ENCODE peak calls at places on chromosomes 4 and X, in seven cellular contexts. K is MV-4-11; N is activated CD4-positive, alpha-beta T cell treated with anti-CD3 and anti-CD28 coated beads, Interleukin-2, amount 50 U/mL, for 24 hours; B is renal cortical epithelial cell; Y is left lobe of liver; T is GM06990; G is left cardiac atrium. V is an unnamed sample.

GRCh38 chrX:5965406-5965805 is 263.3 kb downstream of the NLGN4X start:
- DNase-seq in K (no peak), N (no peak), B (no peak), Y (no peak), T (no peak), G (no peak), V (no peak)

GRCh38 chr4:147518846-147519767 is 38.2 kb downstream of the EDNRA start:
- DNase-seq in K (peak; percentile 49), N (no peak), B (peak; percentile 83), Y (peak; percentile 56), T (peak; percentile 25), G (peak; percentile 39), V (peak; percentile 35)

GRCh38 chr4:25058796-25059195 is 28.1 kb upstream of the LGI2 start:
- DNase-seq in K (no peak), N (no peak), B (no peak), Y (no peak), T (no peak), G (no peak), V (no peak)

GRCh38 chr4:140790765-140791164 is 34.6 kb upstream of the TBC1D9 start:
- DNase-seq in K (peak; percentile 98), N (no peak), B (peak; percentile 14), Y (no peak), T (peak; percentile 83), G (peak; percentile 27), V (no peak)

GRCh38 chr4:73984736-73985527 is 3.1 kb downstream of the PPBP start:
- DNase-seq in K (no peak), N (no peak), B (no peak), Y (no peak), T (no peak), G (no peak), V (no peak)

GRCh38 chr4:185839204-185839712 is 27.3 kb upstream of the SORBS2 start:
- DNase-seq in K (peak; percentile 17), N (no peak), B (peak; percentile 99), Y (no peak), T (no peak), G (peak; percentile 45), V (peak; percentile 82)

GRCh38 chr4:54363037-54363436 is 133.9 kb downstream of the PDGFRA start:
- DNase-seq in K (no peak), N (no peak), B (no peak), Y (no peak), T (no peak), G (no peak), V (no peak)

GRCh38 chr4:97453186-97453585 is 690.1 kb downstream of the STPG2 start:
- DNase-seq in K (no peak), N (no peak), B (no peak), Y (no peak), T (no peak), G (no peak), V (no peak)

GRCh38 chr4:133921280-133922195 is 280.1 kb downstream of the PABPC4L start:
- DNase-seq in K (no peak), N (no peak), B (peak; percentile 33), Y (no peak), T (no peak), G (no peak), V (no peak)

GRCh38 chrX:132165005-132165404 is 37.2 kb upstream of the FRMD7 start:
- DNase-seq in K (no peak), N (no peak), B (no peak), Y (no peak), T (no peak), G (no peak), V (no peak)

GRCh38 chr4:185734214-185734613 is 77.8 kb downstream of the SORBS2 start:
- DNase-seq in K (peak; percentile 85), N (no peak), B (no peak), Y (no peak), T (peak; percentile 67), G (no peak), V (no peak)

GRCh38 chr4:152684007-152684406 is 4.2 kb upstream of the TMEM154 start:
- DNase-seq in K (no peak), N (no peak), B (no peak), Y (no peak), T (no peak), G (no peak), V (no peak)

GRCh38 chr4:147808447-147808846 is 76.6 kb downstream of the ARHGAP10 start:
- DNase-seq in K (peak; percentile 37), N (no peak), B (no peak), Y (no peak), T (no peak), G (no peak), V (no peak)

GRCh38 chrX:18654873-18655836 is 16.8 kb downstream of the RS1 start:
- DNase-seq in K (no peak), N (no peak), B (peak; percentile 18), Y (no peak), T (no peak), G (no peak), V (no peak)

GRCh38 chr4:38889143-38889542 is 21.5 kb downstream of the FAM114A1 start:
- DNase-seq in K (peak; percentile 45), N (no peak), B (peak; percentile 85), Y (no peak), T (peak; percentile 77), G (no peak), V (peak; percentile 39)

GRCh38 chr4:17468638-17469221 is 43.2 kb downstream of the QDPR start:
- DNase-seq in K (no peak), N (no peak), B (peak; percentile 17), Y (no peak), T (no peak), G (no peak), V (peak; percentile 6)

GRCh38 chrX:51456814-51457213 is 39.6 kb downstream of the NUDT11 start:
- DNase-seq in K (no peak), N (no peak), B (no peak), Y (no peak), T (no peak), G (no peak), V (no peak)

GRCh38 chr4:89657931-89658700 is 178.8 kb downstream of the SNCA start:
- DNase-seq in K (no peak), N (no peak), B (peak; percentile 67), Y (no peak), T (peak; percentile 29), G (no peak), V (peak; percentile 27)

GRCh38 chr4:122783301-122784215 is 43.1 kb upstream of the FGF2 start:
- DNase-seq in K (no peak), N (no peak), B (peak; percentile 98), Y (peak; percentile 73), T (no peak), G (peak; percentile 77), V (peak; percentile 88)

GRCh38 chr4:163473576-163473975 is at the start of gene TKTL2:
- DNase-seq in K (no peak), N (no peak), B (no peak), Y (no peak), T (no peak), G (no peak), V (no peak)

GRCh38 chrX:139834879-139835278 is 98.0 kb downstream of the ATP11C start:
- DNase-seq in K (no peak), N (no peak), B (no peak), Y (no peak), T (no peak), G (no peak), V (no peak)